ENCODE peak calls at places on chromosome 1, in nine cellular contexts. One of them, this sample, is unnamed.

GRCh38 chr1:245880754-245881403 is 626.2 kb downstream of the SMYD3 start:
- DNase-seq in WTC11: no peak
- DNase-seq in activated effector memory CD4-positive, alpha-beta T cell treated with anti-CD3 and anti-CD28 coated beads, Interleukin-2, amount 50 U/mL, for 16 hours: no peak
- DNase-seq in transverse colon: no peak
- DNase-seq in iPS-NIHi11: no peak
- DNase-seq in activated CD8-positive, alpha-beta memory T cell treated with anti-CD3 and anti-CD28 coated beads for 48 hours: no peak
- DNase-seq in memory B cell: no peak
- DNase-seq in heart right ventricle: no peak
- DNase-seq in head of caudate nucleus: no peak
- DNase-seq in this sample: no peak

GRCh38 chr1:107141491-107142369 is 891 bp downstream of the NTNG1 start:
- DNase-seq in iPS-NIHi11: peak
- DNase-seq in head of caudate nucleus: peak
- DNase-seq in transverse colon: no peak
- DNase-seq in memory B cell: peak
- DNase-seq in activated CD8-positive, alpha-beta memory T cell treated with anti-CD3 and anti-CD28 coated beads for 48 hours: no peak
- DNase-seq in heart right ventricle: peak
- DNase-seq in WTC11: peak
- DNase-seq in activated effector memory CD4-positive, alpha-beta T cell treated with anti-CD3 and anti-CD28 coated beads, Interleukin-2, amount 50 U/mL, for 16 hours: peak
- DNase-seq in this sample: peak

GRCh38 chr1:25204797-25205441 is 27.4 kb downstream of the SYF2 start:
- DNase-seq in memory B cell: peak
- DNase-seq in iPS-NIHi11: peak
- DNase-seq in transverse colon: no peak
- DNase-seq in WTC11: no peak
- DNase-seq in heart right ventricle: no peak
- DNase-seq in activated CD8-positive, alpha-beta memory T cell treated with anti-CD3 and anti-CD28 coated beads for 48 hours: no peak
- DNase-seq in head of caudate nucleus: no peak
- DNase-seq in activated effector memory CD4-positive, alpha-beta T cell treated with anti-CD3 and anti-CD28 coated beads, Interleukin-2, amount 50 U/mL, for 16 hours: no peak
- DNase-seq in this sample: no peak

GRCh38 chr1:46747683-46748288 is 28.9 kb upstream of the EFCAB14 start:
- DNase-seq in head of caudate nucleus: peak
- DNase-seq in activated effector memory CD4-positive, alpha-beta T cell treated with anti-CD3 and anti-CD28 coated beads, Interleukin-2, amount 50 U/mL, for 16 hours: no peak
- DNase-seq in WTC11: peak
- DNase-seq in iPS-NIHi11: peak
- DNase-seq in activated CD8-positive, alpha-beta memory T cell treated with anti-CD3 and anti-CD28 coated beads for 48 hours: no peak
- DNase-seq in memory B cell: no peak
- DNase-seq in transverse colon: peak
- DNase-seq in heart right ventricle: no peak
- DNase-seq in this sample: peak

GRCh38 chr1:86084998-86085397 is 71.6 kb downstream of the COL24A1 start:
- DNase-seq in memory B cell: no peak
- DNase-seq in heart right ventricle: no peak
- DNase-seq in activated CD8-positive, alpha-beta memory T cell treated with anti-CD3 and anti-CD28 coated beads for 48 hours: no peak
- DNase-seq in transverse colon: no peak
- DNase-seq in iPS-NIHi11: no peak
- DNase-seq in WTC11: no peak
- DNase-seq in head of caudate nucleus: no peak
- DNase-seq in activated effector memory CD4-positive, alpha-beta T cell treated with anti-CD3 and anti-CD28 coated beads, Interleukin-2, amount 50 U/mL, for 16 hours: no peak
- DNase-seq in this sample: no peak

GRCh38 chr1:217078010-217078704 is 354.9 kb upstream of the ESRRG start:
- DNase-seq in WTC11: no peak
- DNase-seq in activated effector memory CD4-positive, alpha-beta T cell treated with anti-CD3 and anti-CD28 coated beads, Interleukin-2, amount 50 U/mL, for 16 hours: no peak
- DNase-seq in heart right ventricle: no peak
- DNase-seq in memory B cell: no peak
- DNase-seq in transverse colon: no peak
- DNase-seq in head of caudate nucleus: no peak
- DNase-seq in activated CD8-positive, alpha-beta memory T cell treated with anti-CD3 and anti-CD28 coated beads for 48 hours: no peak
- DNase-seq in iPS-NIHi11: peak
- DNase-seq in this sample: peak

GRCh38 chr1:108521990-108522393 is 37.9 kb upstream of the EEIG2 start:
- DNase-seq in heart right ventricle: no peak
- DNase-seq in activated CD8-positive, alpha-beta memory T cell treated with anti-CD3 and anti-CD28 coated beads for 48 hours: no peak
- DNase-seq in activated effector memory CD4-positive, alpha-beta T cell treated with anti-CD3 and anti-CD28 coated beads, Interleukin-2, amount 50 U/mL, for 16 hours: no peak
- DNase-seq in transverse colon: no peak
- DNase-seq in iPS-NIHi11: no peak
- DNase-seq in memory B cell: no peak
- DNase-seq in head of caudate nucleus: no peak
- DNase-seq in WTC11: no peak
- DNase-seq in this sample: no peak

GRCh38 chr1:62294211-62294610 is 25.0 kb downstream of the KANK4 start:
- DNase-seq in head of caudate nucleus: peak
- DNase-seq in heart right ventricle: no peak
- DNase-seq in memory B cell: no peak
- DNase-seq in iPS-NIHi11: no peak
- DNase-seq in WTC11: peak
- DNase-seq in activated CD8-positive, alpha-beta memory T cell treated with anti-CD3 and anti-CD28 coated beads for 48 hours: no peak
- DNase-seq in activated effector memory CD4-positive, alpha-beta T cell treated with anti-CD3 and anti-CD28 coated beads, Interleukin-2, amount 50 U/mL, for 16 hours: no peak
- DNase-seq in transverse colon: no peak
- DNase-seq in this sample: peak

GRCh38 chr1:243501002-243501401 is 245.2 kb downstream of the SDCCAG8 start:
- DNase-seq in activated effector memory CD4-positive, alpha-beta T cell treated with anti-CD3 and anti-CD28 coated beads, Interleukin-2, amount 50 U/mL, for 16 hours: no peak
- DNase-seq in WTC11: no peak
- DNase-seq in memory B cell: no peak
- DNase-seq in activated CD8-positive, alpha-beta memory T cell treated with anti-CD3 and anti-CD28 coated beads for 48 hours: no peak
- DNase-seq in transverse colon: no peak
- DNase-seq in head of caudate nucleus: no peak
- DNase-seq in heart right ventricle: no peak
- DNase-seq in iPS-NIHi11: no peak
- DNase-seq in this sample: no peak

GRCh38 chr1:223466156-223466555 is 72.9 kb downstream of the CCDC185 start:
- DNase-seq in head of caudate nucleus: no peak
- DNase-seq in transverse colon: no peak
- DNase-seq in activated CD8-positive, alpha-beta memory T cell treated with anti-CD3 and anti-CD28 coated beads for 48 hours: no peak
- DNase-seq in heart right ventricle: no peak
- DNase-seq in iPS-NIHi11: no peak
- DNase-seq in WTC11: no peak
- DNase-seq in memory B cell: no peak
- DNase-seq in activated effector memory CD4-positive, alpha-beta T cell treated with anti-CD3 and anti-CD28 coated beads, Interleukin-2, amount 50 U/mL, for 16 hours: no peak
- DNase-seq in this sample: no peak

GRCh38 chr1:143735764-143736461 is 235.9 kb downstream of the FAM72C start:
- DNase-seq in iPS-NIHi11: no peak
- DNase-seq in memory B cell: no peak
- DNase-seq in heart right ventricle: no peak
- DNase-seq in transverse colon: no peak
- DNase-seq in head of caudate nucleus: no peak
- DNase-seq in WTC11: peak
- DNase-seq in activated CD8-positive, alpha-beta memory T cell treated with anti-CD3 and anti-CD28 coated beads for 48 hours: no peak
- DNase-seq in activated effector memory CD4-positive, alpha-beta T cell treated with anti-CD3 and anti-CD28 coated beads, Interleukin-2, amount 50 U/mL, for 16 hours: no peak
- DNase-seq in this sample: no peak

GRCh38 chr1:85289207-85289847 is 12.9 kb upstream of the BCL10 start:
- DNase-seq in WTC11: no peak
- DNase-seq in iPS-NIHi11: no peak
- DNase-seq in transverse colon: no peak
- DNase-seq in heart right ventricle: no peak
- DNase-seq in activated CD8-positive, alpha-beta memory T cell treated with anti-CD3 and anti-CD28 coated beads for 48 hours: no peak
- DNase-seq in head of caudate nucleus: no peak
- DNase-seq in activated effector memory CD4-positive, alpha-beta T cell treated with anti-CD3 and anti-CD28 coated beads, Interleukin-2, amount 50 U/mL, for 16 hours: no peak
- DNase-seq in memory B cell: no peak
- DNase-seq in this sample: no peak

GRCh38 chr1:200487650-200488049 is 77.8 kb upstream of the ZNF281 start:
- DNase-seq in memory B cell: no peak
- DNase-seq in iPS-NIHi11: no peak
- DNase-seq in WTC11: no peak
- DNase-seq in transverse colon: no peak
- DNase-seq in heart right ventricle: no peak
- DNase-seq in activated CD8-positive, alpha-beta memory T cell treated with anti-CD3 and anti-CD28 coated beads for 48 hours: no peak
- DNase-seq in head of caudate nucleus: no peak
- DNase-seq in activated effector memory CD4-positive, alpha-beta T cell treated with anti-CD3 and anti-CD28 coated beads, Interleukin-2, amount 50 U/mL, for 16 hours: no peak
- DNase-seq in this sample: no peak

GRCh38 chr1:2060535-2060934 is 10.3 kb downstream of the PRKCZ start:
- DNase-seq in memory B cell: no peak
- DNase-seq in WTC11: no peak
- DNase-seq in transverse colon: no peak
- DNase-seq in head of caudate nucleus: no peak
- DNase-seq in activated effector memory CD4-positive, alpha-beta T cell treated with anti-CD3 and anti-CD28 coated beads, Interleukin-2, amount 50 U/mL, for 16 hours: no peak
- DNase-seq in iPS-NIHi11: no peak
- DNase-seq in heart right ventricle: peak
- DNase-seq in activated CD8-positive, alpha-beta memory T cell treated with anti-CD3 and anti-CD28 coated beads for 48 hours: no peak
- DNase-seq in this sample: no peak

GRCh38 chr1:75554870-75555269 is 56.0 kb downstream of the SLC44A5 start:
- DNase-seq in heart right ventricle: no peak
- DNase-seq in memory B cell: no peak
- DNase-seq in activated effector memory CD4-positive, alpha-beta T cell treated with anti-CD3 and anti-CD28 coated beads, Interleukin-2, amount 50 U/mL, for 16 hours: no peak
- DNase-seq in iPS-NIHi11: no peak
- DNase-seq in WTC11: no peak
- DNase-seq in transverse colon: no peak
- DNase-seq in head of caudate nucleus: no peak
- DNase-seq in activated CD8-positive, alpha-beta memory T cell treated with anti-CD3 and anti-CD28 coated beads for 48 hours: no peak
- DNase-seq in this sample: no peak

GRCh38 chr1:39110325-39110851 is 84.2 kb downstream of the NDUFS5 start:
- DNase-seq in WTC11: no peak
- DNase-seq in activated effector memory CD4-positive, alpha-beta T cell treated with anti-CD3 and anti-CD28 coated beads, Interleukin-2, amount 50 U/mL, for 16 hours: no peak
- DNase-seq in head of caudate nucleus: no peak
- DNase-seq in heart right ventricle: no peak
- DNase-seq in activated CD8-positive, alpha-beta memory T cell treated with anti-CD3 and anti-CD28 coated beads for 48 hours: no peak
- DNase-seq in iPS-NIHi11: no peak
- DNase-seq in memory B cell: no peak
- DNase-seq in transverse colon: no peak
- DNase-seq in this sample: no peak

GRCh38 chr1:183000161-183000560 is 23.1 kb upstream of the LAMC1 start:
- DNase-seq in memory B cell: no peak
- DNase-seq in activated effector memory CD4-positive, alpha-beta T cell treated with anti-CD3 and anti-CD28 coated beads, Interleukin-2, amount 50 U/mL, for 16 hours: no peak
- DNase-seq in transverse colon: no peak
- DNase-seq in WTC11: no peak
- DNase-seq in heart right ventricle: no peak
- DNase-seq in activated CD8-positive, alpha-beta memory T cell treated with anti-CD3 and anti-CD28 coated beads for 48 hours: no peak
- DNase-seq in head of caudate nucleus: no peak
- DNase-seq in iPS-NIHi11: no peak
- DNase-seq in this sample: no peak

GRCh38 chr1:153362187-153362586 is 4.5 kb downstream of the S100A9 start:
- DNase-seq in iPS-NIHi11: no peak
- DNase-seq in WTC11: no peak
- DNase-seq in memory B cell: no peak
- DNase-seq in activated effector memory CD4-positive, alpha-beta T cell treated with anti-CD3 and anti-CD28 coated beads, Interleukin-2, amount 50 U/mL, for 16 hours: no peak
- DNase-seq in transverse colon: no peak
- DNase-seq in head of caudate nucleus: no peak
- DNase-seq in activated CD8-positive, alpha-beta memory T cell treated with anti-CD3 and anti-CD28 coated beads for 48 hours: no peak
- DNase-seq in heart right ventricle: no peak
- DNase-seq in this sample: no peak

GRCh38 chr1:47710075-47711071 is 272.5 kb downstream of the FOXD2 start:
- DNase-seq in activated CD8-positive, alpha-beta memory T cell treated with anti-CD3 and anti-CD28 coated beads for 48 hours: peak
- DNase-seq in head of caudate nucleus: peak
- DNase-seq in activated effector memory CD4-positive, alpha-beta T cell treated with anti-CD3 and anti-CD28 coated beads, Interleukin-2, amount 50 U/mL, for 16 hours: peak
- DNase-seq in WTC11: peak
- DNase-seq in heart right ventricle: peak
- DNase-seq in transverse colon: peak
- DNase-seq in iPS-NIHi11: peak
- DNase-seq in memory B cell: peak
- DNase-seq in this sample: peak

GRCh38 chr1:235500971-235501540 is 3.2 kb downstream of the B3GALNT2 start:
- DNase-seq in memory B cell: no peak
- DNase-seq in transverse colon: no peak
- DNase-seq in WTC11: no peak
- DNase-seq in activated effector memory CD4-positive, alpha-beta T cell treated with anti-CD3 and anti-CD28 coated beads, Interleukin-2, amount 50 U/mL, for 16 hours: no peak
- DNase-seq in head of caudate nucleus: no peak
- DNase-seq in iPS-NIHi11: no peak
- DNase-seq in heart right ventricle: no peak
- DNase-seq in activated CD8-positive, alpha-beta memory T cell treated with anti-CD3 and anti-CD28 coated beads for 48 hours: no peak
- DNase-seq in this sample: no peak

GRCh38 chr1:44602675-44603610 is 71.3 kb downstream of the TMEM53 start:
- DNase-seq in transverse colon: no peak
- DNase-seq in activated effector memory CD4-positive, alpha-beta T cell treated with anti-CD3 and anti-CD28 coated beads, Interleukin-2, amount 50 U/mL, for 16 hours: no peak
- DNase-seq in heart right ventricle: no peak
- DNase-seq in memory B cell: no peak
- DNase-seq in head of caudate nucleus: no peak
- DNase-seq in WTC11: no peak
- DNase-seq in activated CD8-positive, alpha-beta memory T cell treated with anti-CD3 and anti-CD28 coated beads for 48 hours: no peak
- DNase-seq in iPS-NIHi11: no peak
- DNase-seq in this sample: no peak

GRCh38 chr1:229303855-229304254 is 32.9 kb downstream of the RAB4A start:
- DNase-seq in WTC11: no peak
- DNase-seq in activated CD8-positive, alpha-beta memory T cell treated with anti-CD3 and anti-CD28 coated beads for 48 hours: no peak
- DNase-seq in iPS-NIHi11: no peak
- DNase-seq in heart right ventricle: no peak
- DNase-seq in transverse colon: no peak
- DNase-seq in activated effector memory CD4-positive, alpha-beta T cell treated with anti-CD3 and anti-CD28 coated beads, Interleukin-2, amount 50 U/mL, for 16 hours: no peak
- DNase-seq in memory B cell: no peak
- DNase-seq in head of caudate nucleus: no peak
- DNase-seq in this sample: no peak

GRCh38 chr1:52098139-52098871 is 42.2 kb downstream of the BTF3L4 start:
- DNase-seq in heart right ventricle: no peak
- DNase-seq in memory B cell: no peak
- DNase-seq in iPS-NIHi11: no peak
- DNase-seq in activated effector memory CD4-positive, alpha-beta T cell treated with anti-CD3 and anti-CD28 coated beads, Interleukin-2, amount 50 U/mL, for 16 hours: no peak
- DNase-seq in head of caudate nucleus: no peak
- DNase-seq in activated CD8-positive, alpha-beta memory T cell treated with anti-CD3 and anti-CD28 coated beads for 48 hours: no peak
- DNase-seq in transverse colon: no peak
- DNase-seq in WTC11: no peak
- DNase-seq in this sample: no peak

GRCh38 chr1:32733573-32734321 is 31.2 kb upstream of the SYNC start:
- DNase-seq in iPS-NIHi11: peak
- DNase-seq in activated effector memory CD4-positive, alpha-beta T cell treated with anti-CD3 and anti-CD28 coated beads, Interleukin-2, amount 50 U/mL, for 16 hours: no peak
- DNase-seq in head of caudate nucleus: no peak
- DNase-seq in heart right ventricle: no peak
- DNase-seq in activated CD8-positive, alpha-beta memory T cell treated with anti-CD3 and anti-CD28 coated beads for 48 hours: no peak
- DNase-seq in WTC11: peak
- DNase-seq in memory B cell: no peak
- DNase-seq in transverse colon: no peak
- DNase-seq in this sample: no peak

GRCh38 chr1:165354739-165355138 is 1.8 kb downstream of the LMX1A start:
- DNase-seq in WTC11: no peak
- DNase-seq in activated CD8-positive, alpha-beta memory T cell treated with anti-CD3 and anti-CD28 coated beads for 48 hours: no peak
- DNase-seq in head of caudate nucleus: no peak
- DNase-seq in heart right ventricle: no peak
- DNase-seq in activated effector memory CD4-positive, alpha-beta T cell treated with anti-CD3 and anti-CD28 coated beads, Interleukin-2, amount 50 U/mL, for 16 hours: no peak
- DNase-seq in iPS-NIHi11: no peak
- DNase-seq in transverse colon: no peak
- DNase-seq in memory B cell: no peak
- DNase-seq in this sample: no peak

GRCh38 chr1:25003457-25004190 is 73.5 kb upstream of the RUNX3 start:
- DNase-seq in iPS-NIHi11: no peak
- DNase-seq in activated CD8-positive, alpha-beta memory T cell treated with anti-CD3 and anti-CD28 coated beads for 48 hours: no peak
- DNase-seq in activated effector memory CD4-positive, alpha-beta T cell treated with anti-CD3 and anti-CD28 coated beads, Interleukin-2, amount 50 U/mL, for 16 hours: no peak
- DNase-seq in memory B cell: no peak
- DNase-seq in WTC11: no peak
- DNase-seq in heart right ventricle: no peak
- DNase-seq in transverse colon: no peak
- DNase-seq in head of caudate nucleus: no peak
- DNase-seq in this sample: no peak

GRCh38 chr1:27045973-27046558 is 33.4 kb upstream of the TENT5B start:
- DNase-seq in activated effector memory CD4-positive, alpha-beta T cell treated with anti-CD3 and anti-CD28 coated beads, Interleukin-2, amount 50 U/mL, for 16 hours: peak
- DNase-seq in WTC11: peak
- DNase-seq in iPS-NIHi11: peak
- DNase-seq in head of caudate nucleus: peak
- DNase-seq in heart right ventricle: peak
- DNase-seq in transverse colon: peak
- DNase-seq in memory B cell: peak
- DNase-seq in activated CD8-positive, alpha-beta memory T cell treated with anti-CD3 and anti-CD28 coated beads for 48 hours: peak
- DNase-seq in this sample: peak

GRCh38 chr1:214842856-214843255 is 239.7 kb upstream of the KCNK2 start:
- DNase-seq in heart right ventricle: no peak
- DNase-seq in transverse colon: no peak
- DNase-seq in iPS-NIHi11: no peak
- DNase-seq in memory B cell: no peak
- DNase-seq in WTC11: no peak
- DNase-seq in activated CD8-positive, alpha-beta memory T cell treated with anti-CD3 and anti-CD28 coated beads for 48 hours: no peak
- DNase-seq in activated effector memory CD4-positive, alpha-beta T cell treated with anti-CD3 and anti-CD28 coated beads, Interleukin-2, amount 50 U/mL, for 16 hours: no peak
- DNase-seq in head of caudate nucleus: no peak
- DNase-seq in this sample: no peak

GRCh38 chr1:88194542-88194941 is 489.5 kb upstream of the PKN2 start:
- DNase-seq in heart right ventricle: no peak
- DNase-seq in activated CD8-positive, alpha-beta memory T cell treated with anti-CD3 and anti-CD28 coated beads for 48 hours: no peak
- DNase-seq in activated effector memory CD4-positive, alpha-beta T cell treated with anti-CD3 and anti-CD28 coated beads, Interleukin-2, amount 50 U/mL, for 16 hours: no peak
- DNase-seq in memory B cell: no peak
- DNase-seq in iPS-NIHi11: no peak
- DNase-seq in WTC11: no peak
- DNase-seq in transverse colon: no peak
- DNase-seq in head of caudate nucleus: no peak
- DNase-seq in this sample: no peak

GRCh38 chr1:229848762-229849677 is 218.0 kb upstream of the GALNT2 start:
- DNase-seq in memory B cell: no peak
- DNase-seq in iPS-NIHi11: peak
- DNase-seq in activated CD8-positive, alpha-beta memory T cell treated with anti-CD3 and anti-CD28 coated beads for 48 hours: no peak
- DNase-seq in heart right ventricle: no peak
- DNase-seq in transverse colon: no peak
- DNase-seq in WTC11: no peak
- DNase-seq in activated effector memory CD4-positive, alpha-beta T cell treated with anti-CD3 and anti-CD28 coated beads, Interleukin-2, amount 50 U/mL, for 16 hours: no peak
- DNase-seq in head of caudate nucleus: no peak
- DNase-seq in this sample: no peak

GRCh38 chr1:170663441-170664282 is at the start of gene PRRX1:
- DNase-seq in activated effector memory CD4-positive, alpha-beta T cell treated with anti-CD3 and anti-CD28 coated beads, Interleukin-2, amount 50 U/mL, for 16 hours: no peak
- DNase-seq in head of caudate nucleus: no peak
- DNase-seq in activated CD8-positive, alpha-beta memory T cell treated with anti-CD3 and anti-CD28 coated beads for 48 hours: no peak
- DNase-seq in heart right ventricle: peak
- DNase-seq in memory B cell: no peak
- DNase-seq in iPS-NIHi11: no peak
- DNase-seq in transverse colon: no peak
- DNase-seq in WTC11: no peak
- DNase-seq in this sample: no peak

This sample was measured in H9.